ENCODE peak calls at places on chromosomes 5 and 9, in five cellular contexts. One of them, this sample, is unnamed.

GRCh38 chr9:581673-582497 is 259.6 kb upstream of the DMRT1 start:
- DNase-seq in cardiac muscle cell: peak
- DNase-seq in NCI-H1092: no peak
- DNase-seq in EL: no peak
- DNase-seq in Peyer's patch: no peak
- DNase-seq in this sample: peak

GRCh38 chr5:167964529-167964928 is 326.9 kb upstream of the WWC1 start:
- DNase-seq in EL: no peak
- DNase-seq in Peyer's patch: no peak
- DNase-seq in NCI-H1092: no peak
- DNase-seq in cardiac muscle cell: no peak
- DNase-seq in this sample: peak

GRCh38 chr9:4366649-4367330 is 66.9 kb upstream of the GLIS3 start:
- DNase-seq in NCI-H1092: peak
- DNase-seq in EL: peak
- DNase-seq in cardiac muscle cell: peak
- DNase-seq in Peyer's patch: peak
- DNase-seq in this sample: peak

GRCh38 chr9:69984831-69985230 is 58.8 kb upstream of the MAMDC2 start:
- DNase-seq in Peyer's patch: no peak
- DNase-seq in cardiac muscle cell: no peak
- DNase-seq in EL: no peak
- DNase-seq in NCI-H1092: no peak
- DNase-seq in this sample: no peak

GRCh38 chr5:138853132-138853531 is 22.0 kb downstream of the LRRTM2 start:
- DNase-seq in NCI-H1092: no peak
- DNase-seq in EL: no peak
- DNase-seq in Peyer's patch: no peak
- DNase-seq in cardiac muscle cell: no peak
- DNase-seq in this sample: no peak

GRCh38 chr5:36683821-36684434 is 77.5 kb downstream of the SLC1A3 start:
- DNase-seq in EL: peak
- DNase-seq in NCI-H1092: no peak
- DNase-seq in cardiac muscle cell: no peak
- DNase-seq in Peyer's patch: no peak
- DNase-seq in this sample: no peak

GRCh38 chr5:154260224-154260859 is 69.8 kb downstream of the GALNT10 start:
- DNase-seq in EL: no peak
- DNase-seq in cardiac muscle cell: no peak
- DNase-seq in NCI-H1092: no peak
- DNase-seq in Peyer's patch: no peak
- DNase-seq in this sample: no peak

GRCh38 chr9:96219615-96220257 is 82.2 kb downstream of the HSD17B3 start:
- DNase-seq in Peyer's patch: peak
- DNase-seq in NCI-H1092: peak
- DNase-seq in cardiac muscle cell: no peak
- DNase-seq in EL: no peak
- DNase-seq in this sample: peak

GRCh38 chr5:81817980-81818379 is 67.1 kb upstream of the SSBP2 start:
- DNase-seq in Peyer's patch: no peak
- DNase-seq in EL: no peak
- DNase-seq in NCI-H1092: no peak
- DNase-seq in cardiac muscle cell: no peak
- DNase-seq in this sample: no peak

GRCh38 chr5:21807953-21808352 is 1045.2 kb downstream of the CDH12 start:
- DNase-seq in NCI-H1092: no peak
- DNase-seq in EL: no peak
- DNase-seq in Peyer's patch: no peak
- DNase-seq in cardiac muscle cell: no peak
- DNase-seq in this sample: peak

GRCh38 chr5:139298242-139298641 is 4.7 kb downstream of the MATR3 start:
- DNase-seq in cardiac muscle cell: no peak
- DNase-seq in EL: no peak
- DNase-seq in Peyer's patch: no peak
- DNase-seq in NCI-H1092: no peak
- DNase-seq in this sample: no peak

GRCh38 chr5:90876366-90876765 is 317.8 kb downstream of the ADGRV1 start:
- DNase-seq in NCI-H1092: no peak
- DNase-seq in EL: no peak
- DNase-seq in cardiac muscle cell: no peak
- DNase-seq in Peyer's patch: no peak
- DNase-seq in this sample: no peak

GRCh38 chr9:97615439-97616072 is 17.6 kb downstream of the TSTD2 start:
- DNase-seq in NCI-H1092: peak
- DNase-seq in Peyer's patch: peak
- DNase-seq in cardiac muscle cell: peak
- DNase-seq in EL: peak
- DNase-seq in this sample: peak

GRCh38 chr9:101578378-101578777 is 16.4 kb downstream of the PPP3R2 start:
- DNase-seq in NCI-H1092: no peak
- DNase-seq in EL: no peak
- DNase-seq in cardiac muscle cell: no peak
- DNase-seq in Peyer's patch: no peak
- DNase-seq in this sample: no peak

GRCh38 chr9:133700861-133701320 is 37.3 kb downstream of the SARDH start:
- DNase-seq in EL: no peak
- DNase-seq in cardiac muscle cell: no peak
- DNase-seq in Peyer's patch: no peak
- DNase-seq in NCI-H1092: no peak
- DNase-seq in this sample: no peak

GRCh38 chr9:95649801-95650213 is 133.0 kb upstream of the PTCH1 start:
- DNase-seq in NCI-H1092: no peak
- DNase-seq in EL: no peak
- DNase-seq in Peyer's patch: no peak
- DNase-seq in cardiac muscle cell: no peak
- DNase-seq in this sample: no peak

GRCh38 chr5:96984506-96985192 is 48.8 kb downstream of the LNPEP start:
- DNase-seq in Peyer's patch: no peak
- DNase-seq in EL: no peak
- DNase-seq in NCI-H1092: no peak
- DNase-seq in cardiac muscle cell: no peak
- DNase-seq in this sample: no peak

GRCh38 chr5:124732349-124732875 is 14.0 kb downstream of the ZNF608 start:
- DNase-seq in EL: no peak
- DNase-seq in Peyer's patch: no peak
- DNase-seq in NCI-H1092: no peak
- DNase-seq in cardiac muscle cell: no peak
- DNase-seq in this sample: no peak

GRCh38 chr9:90830977-90831376 is 29.4 kb downstream of the SYK start:
- DNase-seq in cardiac muscle cell: no peak
- DNase-seq in NCI-H1092: peak
- DNase-seq in Peyer's patch: peak
- DNase-seq in EL: no peak
- DNase-seq in this sample: no peak

GRCh38 chr5:77347435-77348098 is 137.1 kb downstream of the PDE8B start:
- DNase-seq in NCI-H1092: no peak
- DNase-seq in Peyer's patch: no peak
- DNase-seq in cardiac muscle cell: no peak
- DNase-seq in EL: no peak
- DNase-seq in this sample: no peak

GRCh38 chr5:151569132-151570046 is 21.7 kb downstream of the FAT2 start:
- DNase-seq in Peyer's patch: peak
- DNase-seq in NCI-H1092: no peak
- DNase-seq in cardiac muscle cell: no peak
- DNase-seq in EL: no peak
- DNase-seq in this sample: no peak

GRCh38 chr5:153619706-153620105 is 129.2 kb downstream of the GRIA1 start:
- DNase-seq in EL: peak
- DNase-seq in Peyer's patch: no peak
- DNase-seq in NCI-H1092: no peak
- DNase-seq in cardiac muscle cell: no peak
- DNase-seq in this sample: no peak

GRCh38 chr9:6133346-6134063 is 82.1 kb upstream of the IL33 start:
- DNase-seq in EL: peak
- DNase-seq in cardiac muscle cell: no peak
- DNase-seq in NCI-H1092: no peak
- DNase-seq in Peyer's patch: no peak
- DNase-seq in this sample: no peak

GRCh38 chr9:79477955-79478751 is 93.6 kb upstream of the TLE4 start:
- DNase-seq in NCI-H1092: no peak
- DNase-seq in cardiac muscle cell: peak
- DNase-seq in EL: peak
- DNase-seq in Peyer's patch: peak
- DNase-seq in this sample: no peak

GRCh38 chr5:56668996-56669395 is 146.4 kb upstream of the MAP3K1 start:
- DNase-seq in NCI-H1092: no peak
- DNase-seq in Peyer's patch: no peak
- DNase-seq in cardiac muscle cell: no peak
- DNase-seq in EL: no peak
- DNase-seq in this sample: no peak

GRCh38 chr5:123147741-123148140 is 58.7 kb downstream of the PRDM6 start:
- DNase-seq in EL: no peak
- DNase-seq in NCI-H1092: no peak
- DNase-seq in cardiac muscle cell: peak
- DNase-seq in Peyer's patch: no peak
- DNase-seq in this sample: no peak

GRCh38 chr9:343773-344172 is 129.1 kb downstream of the DOCK8 start:
- DNase-seq in Peyer's patch: no peak
- DNase-seq in NCI-H1092: no peak
- DNase-seq in cardiac muscle cell: no peak
- DNase-seq in EL: no peak
- DNase-seq in this sample: no peak

GRCh38 chr5:112119969-112120368 is 299.1 kb downstream of the EPB41L4A start:
- DNase-seq in cardiac muscle cell: no peak
- DNase-seq in EL: no peak
- DNase-seq in NCI-H1092: no peak
- DNase-seq in Peyer's patch: no peak
- DNase-seq in this sample: no peak

GRCh38 chr5:114148253-114148652 is 213.6 kb upstream of the KCNN2 start:
- DNase-seq in EL: no peak
- DNase-seq in cardiac muscle cell: no peak
- DNase-seq in Peyer's patch: no peak
- DNase-seq in NCI-H1092: no peak
- DNase-seq in this sample: no peak

GRCh38 chr5:18560602-18561001 is 926.3 kb downstream of the TAF11L14 start:
- DNase-seq in NCI-H1092: no peak
- DNase-seq in Peyer's patch: no peak
- DNase-seq in cardiac muscle cell: no peak
- DNase-seq in EL: no peak
- DNase-seq in this sample: no peak

GRCh38 chr5:32231929-32232328 is 57.8 kb upstream of the GOLPH3 start:
- DNase-seq in NCI-H1092: no peak
- DNase-seq in cardiac muscle cell: peak
- DNase-seq in Peyer's patch: no peak
- DNase-seq in EL: no peak
- DNase-seq in this sample: peak

GRCh38 chr9:130213898-130214761 is 41.9 kb downstream of the NCS1 start:
- DNase-seq in cardiac muscle cell: peak
- DNase-seq in EL: no peak
- DNase-seq in Peyer's patch: no peak
- DNase-seq in NCI-H1092: no peak
- DNase-seq in this sample: peak

GRCh38 chr9:29211003-29211584 is 1637.8 kb upstream of the C9orf72 start:
- DNase-seq in cardiac muscle cell: no peak
- DNase-seq in EL: no peak
- DNase-seq in Peyer's patch: no peak
- DNase-seq in NCI-H1092: no peak
- DNase-seq in this sample: no peak

GRCh38 chr5:34957857-34958690 is 28.7 kb downstream of the DNAJC21 start:
- DNase-seq in NCI-H1092: no peak
- DNase-seq in cardiac muscle cell: peak
- DNase-seq in Peyer's patch: no peak
- DNase-seq in EL: peak
- DNase-seq in this sample: peak

GRCh38 chr5:97554992-97555981 is 372.2 kb upstream of the RIOK2 start:
- DNase-seq in EL: peak
- DNase-seq in NCI-H1092: no peak
- DNase-seq in cardiac muscle cell: no peak
- DNase-seq in Peyer's patch: no peak
- DNase-seq in this sample: no peak

GRCh38 chr5:141632650-141633049 is 4.0 kb downstream of the HDAC3 start:
- DNase-seq in cardiac muscle cell: no peak
- DNase-seq in NCI-H1092: no peak
- DNase-seq in EL: no peak
- DNase-seq in Peyer's patch: no peak
- DNase-seq in this sample: no peak

GRCh38 chr5:93022770-93023169 is 558.2 kb downstream of the NR2F1-AS1 start:
- DNase-seq in cardiac muscle cell: no peak
- DNase-seq in EL: no peak
- DNase-seq in NCI-H1092: no peak
- DNase-seq in Peyer's patch: no peak
- DNase-seq in this sample: no peak